ENCODE peak calls at places on chromosomes 11 and 22, in six cellular contexts. M, Q, G, N, Y and J are unnamed samples.

GRCh38 chr11:3802016-3802790 is 4.8 kb upstream of the NUP98 start:
- DNase-seq in M (no peak), Q (no peak), G (no peak), N (peak), Y (no peak), J (no peak)

GRCh38 chr11:26987726-26988125 is 6.2 kb upstream of the FIBIN start:
- DNase-seq in M (no peak), Q (no peak), G (no peak), N (no peak), Y (no peak), J (no peak)

GRCh38 chr11:108235192-108235591 is 12.3 kb downstream of the ATM start:
- DNase-seq in M (no peak), Q (no peak), G (no peak), N (no peak), Y (no peak), J (no peak)

GRCh38 chr22:23984430-23984829 is 4.5 kb downstream of the GSTT2 start:
- DNase-seq in M (no peak), Q (no peak), G (no peak), N (no peak), Y (no peak), J (peak)

GRCh38 chr11:89175796-89176195 is 1.9 kb upstream of the TYR start:
- DNase-seq in M (no peak), Q (no peak), G (no peak), N (no peak), Y (no peak), J (no peak)

GRCh38 chr11:16843307-16843706 is 104.9 kb downstream of the C11orf58 start:
- DNase-seq in M (no peak), Q (no peak), G (no peak), N (no peak), Y (no peak), J (no peak)

GRCh38 chr11:121671276-121672168 is 218.8 kb upstream of the SORL1-AS1 start:
- DNase-seq in M (no peak), Q (no peak), G (no peak), N (peak), Y (no peak), J (no peak)

GRCh38 chr11:33620423-33621120 is 80.1 kb downstream of the C11orf91 start:
- DNase-seq in M (peak), Q (no peak), G (no peak), N (peak), Y (no peak), J (no peak)

GRCh38 chr22:49242480-49242879 is 585.2 kb downstream of the BRD1 start:
- DNase-seq in M (no peak), Q (no peak), G (no peak), N (no peak), Y (no peak), J (no peak)

GRCh38 chr11:12159351-12160099 is 49.1 kb downstream of the MICAL2 start:
- DNase-seq in M (no peak), Q (no peak), G (no peak), N (peak), Y (no peak), J (no peak)

GRCh38 chr11:57376095-57376812 is 4.7 kb downstream of the PRG3 start:
- DNase-seq in M (no peak), Q (no peak), G (no peak), N (no peak), Y (no peak), J (no peak)
- TF ChIP-seq CTCF in M (no peak), Q (no peak), G (no peak), N (no peak), Y (no peak), J (no peak)

DNA sequence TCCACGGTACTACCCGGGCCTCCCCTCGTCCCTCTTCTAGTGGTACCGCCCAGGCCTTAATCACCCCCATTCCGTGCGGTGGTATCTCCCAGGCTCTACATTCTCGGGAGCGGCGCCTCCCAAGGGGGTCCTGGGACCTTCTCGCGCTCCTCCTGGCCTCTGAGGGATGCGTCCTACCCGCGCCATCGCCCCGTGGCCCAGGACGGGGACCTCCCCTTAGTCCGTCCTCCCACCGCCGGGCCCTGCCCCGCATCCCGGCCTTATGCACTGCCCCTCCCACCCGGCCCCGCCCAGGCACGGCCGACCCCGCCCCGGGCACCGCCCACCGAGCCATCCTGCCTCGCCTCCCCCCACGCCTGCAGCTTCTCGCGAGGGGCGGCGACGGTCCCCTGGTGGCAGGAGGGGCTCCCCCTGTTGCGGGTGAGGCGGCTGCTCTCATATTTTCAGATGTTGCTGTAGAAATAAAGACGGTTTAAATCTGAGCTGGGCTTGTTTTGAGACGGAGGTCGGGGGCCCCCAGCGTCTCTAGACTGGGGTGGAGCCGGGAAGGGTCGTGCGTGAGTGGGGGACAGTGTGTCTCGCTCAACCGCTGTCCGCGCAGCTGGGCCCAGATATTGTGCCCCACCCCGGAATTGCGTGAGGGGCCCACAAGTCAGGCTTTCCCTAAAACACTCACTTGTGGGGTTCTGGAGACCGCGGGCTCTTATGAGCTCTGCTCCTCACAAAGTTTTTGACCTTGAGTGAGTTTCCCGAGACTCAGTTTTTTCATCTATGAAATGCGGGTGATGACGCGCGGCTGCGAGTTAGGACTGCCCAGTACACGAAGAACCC is 845 bp upstream of the RAB1B start:
- DNase-seq in M (peak), Q (peak), G (peak), N (peak), Y (peak), J (peak)
- TF ChIP-seq CTCF in M (no peak), Q (no peak), G (peak), N (no peak), Y (no peak), J (peak)

DNA sequence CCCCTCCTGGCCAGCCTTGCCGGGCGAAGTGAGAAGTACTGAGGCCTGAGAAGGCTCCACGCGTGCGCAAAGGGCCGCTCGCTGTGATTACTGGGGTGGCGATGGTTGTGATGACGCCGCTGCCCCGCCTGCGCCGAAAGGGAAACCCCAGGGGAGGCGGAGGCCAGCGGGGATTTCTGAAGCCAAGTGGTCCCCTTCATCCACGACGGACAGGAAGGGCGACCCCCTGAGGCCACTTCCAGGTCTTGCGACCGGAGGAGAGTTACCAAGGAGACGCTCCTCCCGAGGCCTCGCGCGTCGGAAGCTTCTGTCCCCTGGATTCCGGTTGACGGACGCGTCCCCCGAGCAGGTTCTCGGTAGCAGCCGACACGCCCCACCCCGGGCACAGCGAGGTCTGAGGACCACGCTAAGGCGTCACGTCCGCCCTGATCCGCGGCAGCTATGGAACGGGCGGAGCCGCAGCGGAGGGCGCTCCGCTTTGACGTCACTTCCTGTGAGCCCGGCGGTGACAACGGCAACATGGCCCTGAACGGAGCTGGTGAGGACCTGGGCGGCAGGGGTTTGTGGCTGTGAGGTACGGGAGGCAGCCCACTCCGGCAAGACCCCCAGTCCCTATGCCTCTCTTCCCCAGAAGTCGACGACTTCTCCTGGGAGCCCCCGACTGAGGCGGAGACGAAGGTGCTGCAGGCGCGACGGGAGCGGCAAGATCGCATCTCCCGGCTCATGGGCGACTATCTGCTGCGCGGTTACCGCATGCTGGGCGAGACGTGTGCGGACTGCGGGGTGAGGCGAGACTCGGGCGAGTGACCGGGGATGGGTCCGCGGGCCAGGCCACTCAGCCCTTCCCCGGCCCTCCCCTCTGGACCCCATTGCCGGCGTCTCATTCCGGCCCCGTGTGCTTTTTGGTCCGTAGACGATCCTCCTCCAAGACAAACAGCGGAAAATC is at the start of gene ZNRD2:
- DNase-seq in M (peak), Q (peak), G (peak), N (peak), Y (peak), J (peak)
- TF ChIP-seq CTCF in M (peak), Q (peak), G (peak), N (peak), Y (peak), J (peak)

GRCh38 chr11:115503083-115503885 is 931 bp downstream of the CADM1 start:
- DNase-seq in M (no peak), Q (peak), G (peak), N (peak), Y (peak), J (peak)
- TF ChIP-seq CTCF in M (no peak), Q (no peak), G (peak), N (no peak), Y (peak), J (no peak)